ENCODE peak calls at places on chromosomes 5 and 9, in seven cellular contexts. Q is GM10248; R is memory B cell; H is AG04449; G is HuH-7; D is GM19239; O is CD4-positive, alpha-beta T cell. U is an unnamed sample.

GRCh38 chr5:94431696-94432095 is 186.7 kb downstream of the KIAA0825 start:
- DNase-seq in Q (no peak), H (no peak), G (no peak), R (no peak), O (no peak), D (no peak), U (no peak)

GRCh38 chr9:137697193-137697592 is 78.4 kb downstream of the EHMT1 start:
- DNase-seq in H (no peak), G (no peak), R (no peak), O (no peak), Q (no peak), D (no peak), U (no peak)

GRCh38 chr9:3894764-3895163 is 369.0 kb upstream of the RFX3 start:
- DNase-seq in R (no peak), G (no peak), H (peak), O (no peak), Q (no peak), D (no peak), U (no peak)

GRCh38 chr5:112581811-112582320 is 155.8 kb upstream of the APC start:
- DNase-seq in D (no peak), O (no peak), Q (no peak), G (no peak), R (no peak), H (no peak), U (no peak)

GRCh38 chr9:123377211-123377971 is 21.4 kb downstream of the CRB2 start:
- DNase-seq in G (no peak), O (no peak), R (no peak), H (no peak), Q (no peak), D (no peak), U (no peak)

GRCh38 chr9:122056484-122056883 is 36.6 kb downstream of the TTLL11 start:
- DNase-seq in Q (no peak), R (no peak), H (no peak), O (no peak), D (no peak), G (peak), U (no peak)

GRCh38 chr5:9166202-9167147 is 379.4 kb downstream of the SEMA5A start:
- DNase-seq in Q (no peak), H (no peak), O (no peak), G (no peak), D (no peak), R (no peak), U (no peak)

GRCh38 chr5:124157320-124157719 is 589.1 kb downstream of the ZNF608 start:
- DNase-seq in R (peak), D (no peak), O (no peak), Q (no peak), G (no peak), H (no peak), U (no peak)

GRCh38 chr5:160507181-160507811 is 85.6 kb downstream of the PTTG1 start:
- DNase-seq in D (no peak), H (peak), Q (peak), R (no peak), O (no peak), G (no peak), U (no peak)

U was measured in T-helper 17 cell.